ENCODE peak calls at places on chromosomes 2 and 18, in four cellular contexts. J is K562, U is H1, V is GM12878. B is an unnamed sample.
A peak's percentile ranks its signal among the peaks of the same experiment; 100 is the strongest.

GRCh38 chr18:32707153-32707552 is 65.7 kb downstream of the KLHL14 start:
- DNase-seq in J (no peak), U (no peak), V (no peak), B (no peak)

GRCh38 chr2:204731996-204732395 is 186.7 kb downstream of the PARD3B start:
- DNase-seq in J (no peak), U (no peak), V (no peak), B (no peak)

GRCh38 chr2:12493031-12493513 is 223.7 kb upstream of the TRIB2 start:
- DNase-seq in J (peak; percentile 94), U (no peak), V (no peak), B (no peak)

GRCh38 chr2:162074579-162074922 is 536 bp upstream of the DPP4 start:
- DNase-seq in J (no peak), U (no peak), V (no peak), B (no peak)

GRCh38 chr2:53317863-53318262 is 449.7 kb upstream of the CHAC2 start:
- DNase-seq in J (no peak), U (no peak), V (no peak), B (no peak)

GRCh38 chr2:18266188-18266587 is 294.3 kb downstream of the RDH14 start:
- DNase-seq in J (no peak), U (no peak), V (no peak), B (no peak)

GRCh38 chr2:201969938-201970785 is 63.5 kb upstream of the FZD7 start:
- DNase-seq in J (no peak), U (no peak), V (no peak), B (peak; percentile 69)

GRCh38 chr2:164898475-164898874 is 56.9 kb downstream of the SLC38A11 start:
- DNase-seq in J (no peak), U (no peak), V (no peak), B (no peak)

GRCh38 chr2:233247744-233248143 is 3.7 kb upstream of the ATG16L1 start:
- DNase-seq in J (no peak), U (no peak), V (no peak), B (no peak)

GRCh38 chr2:107597507-107597906 is 229.2 kb upstream of the RGPD4 start:
- DNase-seq in J (no peak), U (no peak), V (no peak), B (no peak)

GRCh38 chr18:54946149-54946581 is 13.1 kb downstream of the CCDC68 start:
- DNase-seq in J (peak; percentile 87), U (no peak), V (peak; percentile 8), B (no peak)

GRCh38 chr2:175620035-175620434 is 382.0 kb downstream of the LNPK start:
- DNase-seq in J (no peak), U (no peak), V (no peak), B (no peak)

DNA sequence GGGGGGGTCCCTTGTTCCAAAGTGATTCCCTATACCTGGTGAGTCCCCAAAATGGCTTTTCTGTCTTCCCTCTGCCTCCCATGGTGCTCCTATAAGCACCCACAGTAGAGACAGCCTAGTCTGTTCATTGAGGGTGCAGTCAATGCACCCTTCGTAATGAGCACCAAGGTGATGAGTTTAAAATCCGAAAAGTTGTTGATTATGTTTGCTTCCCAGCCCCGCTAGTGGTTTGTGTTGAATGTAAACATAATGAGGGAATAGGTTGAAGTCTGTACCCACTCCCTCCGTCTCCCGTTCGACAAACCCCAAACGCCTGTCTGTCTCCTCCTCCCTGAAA is 2.3 kb downstream of the FOSL2 start:
- DNase-seq in J (no peak), U (no peak), V (no peak), B (no peak)
- H3K27ac ChIP-seq in J (no peak overlapping the region), U (no peak overlapping the region), V (no peak overlapping the region), B (peak overlapping the region; percentile 97)

GRCh38 chr2:219186754-219187456 is 8.8 kb downstream of the RETREG2 start:
- DNase-seq in J (no peak), U (no peak), V (no peak), B (no peak)
- TF ChIP-seq GABPA in J (no peak), U (no peak), V (no peak), B (no peak)

GRCh38 chr18:74654637-74655036 is 57.0 kb downstream of the ZNF407 start:
- DNase-seq in J (no peak), U (no peak), V (no peak), B (no peak)
- TF ChIP-seq CTCF in J (no peak), U (no peak), V (peak; percentile 10), B (no peak)

DNA sequence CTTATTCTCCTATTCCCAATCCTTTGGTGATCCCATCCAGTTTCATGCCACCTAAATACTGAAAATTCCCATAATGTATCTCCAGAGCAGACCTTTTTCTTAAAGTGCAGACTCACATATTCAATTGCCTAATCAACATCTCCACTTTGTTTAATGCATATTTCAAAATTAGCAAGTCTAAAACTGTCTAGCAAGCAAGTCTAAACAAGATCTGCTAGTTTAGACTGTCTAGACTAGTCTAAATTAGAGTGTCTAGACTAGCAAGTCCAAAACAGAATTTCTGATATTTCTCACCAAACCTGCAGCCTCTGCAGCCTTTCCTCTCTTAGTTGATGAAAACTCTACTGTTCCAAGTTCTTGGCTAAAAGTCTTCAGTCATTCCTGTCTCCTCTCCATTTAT is 44.6 kb downstream of the THUMPD2 start:
- DNase-seq in J (no peak), U (no peak), V (no peak), B (no peak)
- H3K27ac ChIP-seq in J (no peak overlapping the region), U (no peak overlapping the region), V (no peak overlapping the region), B (no peak overlapping the region)

DNA sequence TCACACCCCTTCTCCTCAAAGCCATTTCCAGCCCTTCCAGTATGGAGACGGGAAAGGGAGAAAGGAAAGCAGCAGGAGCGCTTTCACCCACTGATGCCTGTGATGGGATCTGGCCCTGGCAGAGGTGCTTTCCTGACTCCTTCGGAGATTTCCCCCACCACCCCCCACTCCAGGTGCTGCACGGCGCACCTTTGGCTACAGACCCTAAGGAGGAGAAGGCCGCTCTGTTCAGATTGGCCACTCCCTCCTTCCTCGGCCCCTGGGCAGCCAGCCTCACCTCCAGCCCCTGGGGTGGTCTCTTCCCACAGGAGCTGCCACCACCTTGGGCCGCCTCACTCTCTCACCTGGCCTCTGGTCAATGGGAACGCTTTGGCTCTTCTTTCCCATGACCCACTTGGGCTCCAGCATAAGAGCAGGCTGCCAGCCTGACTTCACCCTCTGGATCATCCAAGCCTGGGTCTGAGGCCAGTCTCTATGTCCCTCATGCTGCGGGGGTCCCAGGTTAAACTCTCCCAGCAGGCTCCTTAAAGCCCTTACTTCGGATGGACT is 18.4 kb upstream of the MAL start:
- DNase-seq in J (no peak), U (no peak), V (no peak), B (no peak)
- TF ChIP-seq GABPA in J (no peak), U (no peak), V (no peak), B (no peak)

B was measured in HL-60.